ENCODE peak calls at places on chromosomes 13 and 19, in six cellular contexts. H is neural progenitor cell; X is stimulated activated CD4-positive, alpha-beta T cell treated with anti-CD3 and anti-CD28 coated beads, Interleukin-1b, Interleukin-23, amount 100 ng/mL, for 4 hours; W is ELR; P is GM06990; T is CD4-positive, alpha-beta memory T cell. Z is an unnamed sample.
A peak's percentile ranks its signal among the peaks of the same experiment; 100 is the strongest.

GRCh38 chr13:52669677-52670076 is 17.0 kb downstream of the SUGT1 start:
- DNase-seq in X (no peak), H (no peak), W (no peak), P (no peak), T (no peak), Z (no peak)

GRCh38 chr19:45782162-45782623 is at the start of gene DMPK:
- DNase-seq in P (no peak), H (no peak), T (no peak), X (no peak), W (peak; percentile 47), Z (no peak)

GRCh38 chr13:32009362-32009761 is 22.2 kb upstream of the FRY start:
- DNase-seq in W (no peak), T (no peak), H (no peak), X (no peak), P (no peak), Z (no peak)

GRCh38 chr13:72514141-72514540 is 213.3 kb downstream of the MZT1 start:
- DNase-seq in H (no peak), P (no peak), W (no peak), X (no peak), T (no peak), Z (no peak)

GRCh38 chr19:4730740-4731171 is 7.1 kb upstream of the DPP9 start:
- DNase-seq in W (peak; percentile 41), H (no peak), X (peak; percentile 57), P (no peak), T (peak; percentile 61), Z (no peak)

GRCh38 chr13:110409581-110409992 is 102.5 kb downstream of the COL4A2 start:
- DNase-seq in T (no peak), H (no peak), P (no peak), W (peak; percentile 89), X (no peak), Z (no peak)

GRCh38 chr19:30111051-30111450 is 169.0 kb downstream of the URI1 start:
- DNase-seq in H (no peak), P (no peak), T (no peak), X (no peak), W (no peak), Z (no peak)

GRCh38 chr19:47414469-47414868 is 4.9 kb downstream of the MEIS3 start:
- DNase-seq in X (no peak), H (peak; percentile 39), W (peak; percentile 18), T (no peak), P (no peak), Z (no peak)

GRCh38 chr19:28794301-28794700 is 418.6 kb downstream of the UQCRFS1 start:
- DNase-seq in W (no peak), T (no peak), H (no peak), P (no peak), X (no peak), Z (no peak)

GRCh38 chr13:113851826-113852535 is 11.9 kb downstream of the GAS6 start:
- DNase-seq in W (no peak), X (no peak), T (no peak), H (no peak), P (no peak), Z (no peak)

Z was measured in anterior cingulate cortex.